ENCODE peak calls at places on chromosomes 6 and 20, in five cellular contexts. Q is NCI-H1694 treated with DMSO at 0.1 percent for 48 hours, P is GM04503, Z is H54, U is mesenteric fat pad. S is an unnamed sample.
A peak's percentile ranks its signal among the peaks of the same experiment; 100 is the strongest.

GRCh38 chr6:42782689-42783176 is 881 bp downstream of the BICRAL start:
- DNase-seq in Q (peak; percentile 59), P (peak; percentile 54), Z (peak; percentile 82), U (peak; percentile 93), S (peak; percentile 85)

GRCh38 chr6:112466378-112467151 is 119.4 kb downstream of the RFPL4B start:
- DNase-seq in U (no peak), Q (no peak), P (peak; percentile 50), Z (no peak), S (no peak)

GRCh38 chr6:38802497-38802896 is 87.4 kb downstream of the DNAH8 start:
- DNase-seq in Q (no peak), U (no peak), P (no peak), Z (no peak), S (no peak)

GRCh38 chr6:308768-309167 is 16.5 kb downstream of the DUSP22 start:
- DNase-seq in Z (no peak), Q (no peak), U (no peak), P (no peak), S (no peak)

GRCh38 chr6:169668203-169668847 is 33.5 kb downstream of the WDR27 start:
- DNase-seq in Q (no peak), U (no peak), P (no peak), Z (no peak), S (no peak)

GRCh38 chr6:46010771-46011170 is 4.9 kb downstream of the CLIC5 start:
- DNase-seq in Q (no peak), U (no peak), P (no peak), Z (no peak), S (no peak)

GRCh38 chr6:106510090-106510970 is 119.0 kb downstream of the RTN4IP1 start:
- DNase-seq in Z (no peak), Q (no peak), P (no peak), U (no peak), S (no peak)

GRCh38 chr6:157245486-157245885 is 77.8 kb downstream of the TMEM242 start:
- DNase-seq in Q (no peak), P (no peak), Z (no peak), U (no peak), S (no peak)

GRCh38 chr6:100663219-100663863 is 198.6 kb upstream of the SIM1 start:
- DNase-seq in Q (no peak), P (peak; percentile 45), Z (no peak), U (no peak), S (no peak)

GRCh38 chr20:35604444-35604750 is 11.2 kb upstream of the SPAG4 start:
- DNase-seq in Q (no peak), P (no peak), U (peak; percentile 64), Z (no peak), S (no peak)

GRCh38 chr20:44166477-44166876 is 20.5 kb downstream of the JPH2 start:
- DNase-seq in Q (no peak), Z (peak; percentile 50), P (peak; percentile 80), U (no peak), S (peak; percentile 56)

GRCh38 chr6:25889877-25890853 is 16.1 kb upstream of the SLC17A3 start:
- DNase-seq in Z (no peak), P (peak; percentile 12), Q (peak; percentile 39), U (no peak), S (no peak)

GRCh38 chr6:108113557-108114519 is 39.3 kb upstream of the OSTM1 start:
- DNase-seq in Q (peak; percentile 26), P (no peak), U (no peak), Z (peak; percentile 63), S (no peak)

GRCh38 chr20:62032606-62033368 is 32.9 kb downstream of the TAF4 start:
- DNase-seq in U (no peak), Q (no peak), Z (no peak), P (no peak), S (no peak)

GRCh38 chr20:63108247-63108646 is 101.5 kb upstream of the BHLHE23 start:
- DNase-seq in P (no peak), U (no peak), Q (no peak), Z (no peak), S (no peak)

GRCh38 chr20:3580412-3580811 is 82.8 kb downstream of the GFRA4 start:
- DNase-seq in Q (no peak), Z (no peak), U (no peak), P (no peak), S (no peak)

GRCh38 chr6:7726416-7727149 is 684 bp downstream of the BMP6 start:
- DNase-seq in P (no peak), Q (no peak), Z (no peak), U (no peak), S (no peak)

GRCh38 chr6:2817778-2818443 is 23.8 kb downstream of the SERPINB1 start:
- DNase-seq in Z (no peak), Q (no peak), P (no peak), U (no peak), S (no peak)

GRCh38 chr6:75830959-75831885 is 82.2 kb downstream of the MYO6 start:
- DNase-seq in Q (no peak), Z (no peak), U (no peak), P (no peak), S (no peak)

GRCh38 chr6:73929421-73929820 is 233.4 kb downstream of the CD109 start:
- DNase-seq in U (no peak), Z (no peak), Q (no peak), P (no peak), S (no peak)

GRCh38 chr6:36314221-36315014 is 22.3 kb downstream of the BNIP5 start:
- DNase-seq in Z (no peak), Q (no peak), P (no peak), U (no peak), S (no peak)

GRCh38 chr6:134351615-134352474 is 33.9 kb upstream of the SGK1 start:
- DNase-seq in P (no peak), U (no peak), Z (no peak), Q (no peak), S (no peak)

GRCh38 chr20:30487947-30488926 is 769.2 kb upstream of the DEFB115 start:
- DNase-seq in U (peak; percentile 86), P (no peak), Q (no peak), Z (no peak), S (no peak)

GRCh38 chr6:88388589-88388988 is 222.4 kb upstream of the CNR1 start:
- DNase-seq in U (no peak), Q (no peak), Z (no peak), P (no peak), S (no peak)

GRCh38 chr20:57326667-57327455 is 2.7 kb upstream of the SPO11 start:
- DNase-seq in Z (no peak), P (no peak), Q (no peak), U (no peak), S (no peak)

GRCh38 chr20:58659841-58660240 is 8.8 kb downstream of the STX16 start:
- DNase-seq in Q (no peak), U (no peak), Z (no peak), P (no peak), S (no peak)

GRCh38 chr6:7727150-7727950 is 1.5 kb downstream of the BMP6 start:
- DNase-seq in Z (no peak), P (no peak), Q (peak; percentile 13), U (no peak), S (no peak)

GRCh38 chr6:17038316-17038715 is 63.5 kb upstream of the STMND1 start:
- DNase-seq in Z (no peak), P (no peak), Q (no peak), U (no peak), S (no peak)